ENCODE peak calls at places on chromosomes 12 and 14, in eight cellular contexts. O is GM23338, Y is HepG2, A is Panc1, G is HCT116, M is K562, R is GM12878, T is upper lobe of left lung. K is an unnamed sample.

GRCh38 chr12:42716521-42716920 is 127.0 kb upstream of the PRICKLE1 start:
- ATAC-seq in O (no peak), Y (no peak), A (no peak), G (no peak), M (no peak), R (no peak), T (no peak), K (peak; percentile 80)

GRCh38 chr14:46686652-46687051 is 35.1 kb upstream of the RPL10L start:
- ATAC-seq in O (no peak), Y (no peak), A (no peak), G (no peak), M (no peak), R (peak; percentile 45), T (peak; percentile 15), K (no peak)

GRCh38 chr12:10717410-10717809 is 5.7 kb downstream of the YBX3 start:
- ATAC-seq in O (peak; percentile 11), Y (no peak), A (no peak), G (peak; percentile 3), M (no peak), R (no peak), T (no peak), K (no peak)

GRCh38 chr14:104442611-104443390 is 136.8 kb upstream of the C14orf180 start:
- ATAC-seq in O (peak; percentile 31), Y (no peak), A (no peak), G (no peak), M (no peak), R (no peak), T (peak; percentile 15), K (no peak)

GRCh38 chr14:100654814-100655795 is 67.9 kb upstream of the BEGAIN start:
- ATAC-seq in O (peak; percentile 86), Y (peak; percentile 75), A (peak; percentile 79), G (peak; percentile 89), M (peak; percentile 93), R (peak; percentile 92), T (no peak), K (peak; percentile 46)

GRCh38 chr12:88298761-88299242 is 156.7 kb downstream of the TMTC3 start:
- ATAC-seq in O (no peak), Y (no peak), A (peak; percentile 75), G (peak; percentile 82), M (no peak), R (peak; percentile 63), T (no peak), K (no peak)

GRCh38 chr14:50792058-50792477 is 38.9 kb downstream of the NIN start:
- ATAC-seq in O (no peak), Y (no peak), A (no peak), G (no peak), M (no peak), R (peak; percentile 37), T (no peak), K (no peak)

GRCh38 chr12:87509233-87509820 is 519.9 kb downstream of the C12orf50 start:
- ATAC-seq in O (no peak), Y (no peak), A (no peak), G (peak; percentile 80), M (no peak), R (peak; percentile 69), T (no peak), K (no peak)

GRCh38 chr14:85583311-85583710 is 53.4 kb downstream of the FLRT2 start:
- ATAC-seq in O (no peak), Y (no peak), A (no peak), G (no peak), M (no peak), R (no peak), T (no peak), K (no peak)

GRCh38 chr12:120110550-120111501 is 5.7 kb downstream of the RAB35 start:
- ATAC-seq in O (peak; percentile 73), Y (no peak), A (peak; percentile 68), G (peak; percentile 20), M (peak; percentile 62), R (peak; percentile 92), T (peak; percentile 87), K (peak; percentile 72)

GRCh38 chr14:51219473-51220448 is 20.3 kb upstream of the TMX1 start:
- ATAC-seq in O (no peak), Y (no peak), A (no peak), G (no peak), M (peak; percentile 54), R (no peak), T (no peak), K (no peak)

GRCh38 chr12:111687255-111687654 is 1.4 kb downstream of the ACAD10 start:
- ATAC-seq in O (no peak), Y (peak; percentile 35), A (no peak), G (peak; percentile 46), M (peak; percentile 74), R (peak; percentile 65), T (no peak), K (no peak)

GRCh38 chr12:14954269-14954668 is 7.1 kb downstream of the ARHGDIB start:
- ATAC-seq in O (no peak), Y (no peak), A (no peak), G (no peak), M (no peak), R (no peak), T (no peak), K (no peak)

GRCh38 chr12:28222959-28223662 is 32.9 kb downstream of the CCDC91 start:
- ATAC-seq in O (peak; percentile 38), Y (no peak), A (no peak), G (no peak), M (peak; percentile 60), R (peak; percentile 93), T (no peak), K (no peak)

GRCh38 chr12:124910561-124911478 is 3.6 kb downstream of the UBC start:
- ATAC-seq in O (peak; percentile 2), Y (no peak), A (no peak), G (no peak), M (peak; percentile 26), R (peak; percentile 1), T (no peak), K (no peak)

GRCh38 chr12:104197264-104197663 is 18.3 kb upstream of the TXNRD1 start:
- ATAC-seq in O (no peak), Y (no peak), A (no peak), G (no peak), M (no peak), R (no peak), T (no peak), K (peak; percentile 83)

GRCh38 chr12:97552410-97553050 is 89.9 kb downstream of the RMST start:
- ATAC-seq in O (peak; percentile 65), Y (peak; percentile 43), A (no peak), G (no peak), M (no peak), R (no peak), T (peak; percentile 85), K (no peak)

GRCh38 chr12:24853588-24853987 is 95.3 kb downstream of the BCAT1 start:
- ATAC-seq in O (no peak), Y (no peak), A (no peak), G (no peak), M (no peak), R (no peak), T (no peak), K (no peak)

GRCh38 chr14:36405589-36406274 is 85.3 kb upstream of the MBIP start:
- ATAC-seq in O (no peak), Y (no peak), A (no peak), G (no peak), M (no peak), R (no peak), T (no peak), K (no peak)

GRCh38 chr14:59238242-59238641 is 49.8 kb downstream of the DAAM1 start:
- ATAC-seq in O (no peak), Y (no peak), A (no peak), G (no peak), M (no peak), R (no peak), T (no peak), K (no peak)

GRCh38 chr14:89121961-89122675 is 294.9 kb downstream of the FOXN3 start:
- ATAC-seq in O (peak; percentile 98), Y (no peak), A (no peak), G (no peak), M (no peak), R (no peak), T (no peak), K (no peak)

GRCh38 chr12:78293039-78293686 is 462.5 kb downstream of the NAV3 start:
- ATAC-seq in O (no peak), Y (peak; percentile 80), A (no peak), G (no peak), M (no peak), R (no peak), T (no peak), K (no peak)

DNA sequence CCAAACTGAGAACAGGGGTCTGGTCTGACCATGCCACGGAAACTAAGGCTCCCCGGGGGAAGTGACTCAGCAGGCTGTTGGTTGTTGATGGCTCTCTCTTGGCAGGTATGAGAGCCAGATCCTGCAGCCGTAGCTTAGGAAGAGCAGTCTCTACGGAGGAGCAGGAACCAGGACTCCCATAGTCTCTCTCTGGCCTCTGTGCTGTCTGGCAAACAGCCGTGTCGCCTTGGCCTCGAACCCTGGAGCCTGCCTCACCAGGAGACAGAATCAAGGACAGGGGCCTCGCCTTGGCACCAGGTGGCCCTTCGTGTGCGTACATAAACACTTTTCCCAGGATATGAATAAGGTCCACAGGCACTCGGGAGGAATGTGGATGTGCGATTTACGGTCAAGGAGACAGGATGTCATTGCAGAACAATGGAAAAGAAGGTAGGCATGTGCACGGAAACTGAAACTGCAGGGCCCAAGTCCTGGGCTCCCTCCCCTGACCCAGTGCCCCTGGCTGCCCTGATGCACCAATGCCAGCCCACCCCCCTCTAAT is 7.9 kb downstream of the VWF start:
- ATAC-seq in O (peak; percentile 25), Y (peak; percentile 49), A (peak; percentile 76), G (peak; percentile 32), M (no peak), R (no peak), T (peak; percentile 21), K (peak; percentile 63)
- TF ChIP-seq POLR2AphosphoS5 in O (no peak), Y (no peak), A (no peak), G (no peak), M (no peak), R (no peak), T (peak; percentile 97), K (peak; percentile 48)

DNA sequence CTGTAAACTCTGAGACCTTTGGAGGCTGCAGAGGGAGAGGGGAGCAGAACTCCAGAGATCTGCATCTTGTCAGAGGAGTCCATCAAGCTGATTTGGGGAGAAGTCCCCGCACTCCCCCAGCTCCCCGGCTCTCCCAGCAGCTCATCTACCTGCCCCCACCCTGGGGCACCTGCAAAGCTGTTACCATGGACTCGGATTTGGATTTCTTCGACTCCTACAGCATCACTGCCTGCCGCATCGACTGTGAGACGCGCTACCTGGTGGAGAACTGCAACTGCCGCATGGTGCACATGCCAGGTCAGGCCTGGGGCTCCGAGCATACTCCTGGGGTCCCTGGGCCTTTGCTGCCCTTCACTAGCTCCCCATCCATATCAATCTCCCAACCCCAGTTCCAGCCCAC is 6.9 kb upstream of the SMARCD1 start:
- ATAC-seq in O (no peak), Y (no peak), A (no peak), G (no peak), M (no peak), R (no peak), T (no peak), K (no peak)
- H3K27ac ChIP-seq in O (no peak overlapping the region), Y (no peak overlapping the region), A (no peak overlapping the region), G (no peak overlapping the region), M (no peak overlapping the region), R (no peak overlapping the region), T (no peak overlapping the region), K (no peak overlapping the region)

GRCh38 chr12:52023182-52023975 is 16.6 kb downstream of the TAMALIN start:
- ATAC-seq in O (peak; percentile 42), Y (peak; percentile 56), A (peak; percentile 81), G (peak; percentile 71), M (peak; percentile 84), R (peak; percentile 72), T (peak; percentile 77), K (peak; percentile 65)
- TF ChIP-seq POLR2AphosphoS5 in O (peak; percentile 46), Y (no peak), A (no peak), G (peak; percentile 56), M (no peak), R (no peak), T (peak; percentile 36), K (no peak)

GRCh38 chr12:644818-645552 is 18.3 kb downstream of the NINJ2 start:
- ATAC-seq in O (no peak), Y (no peak), A (no peak), G (no peak), M (no peak), R (no peak), T (no peak), K (no peak)
- H3K27ac ChIP-seq in O (no peak overlapping the region), Y (peak overlapping the region; percentile 80), A (peak overlapping the region; percentile 90), G (no peak overlapping the region), M (peak overlapping the region; percentile 68), R (peak overlapping the region; percentile 40), T (peak overlapping the region; percentile 98), K (no peak overlapping the region)